ENCODE peak calls at places on chromosome 19, in six cellular contexts. T is stomach, O is thyroid gland, B is transverse colon, S is NB4, X is spleen. Z is an unnamed sample.

GRCh38 chr19:47723573-47723923 is 10.3 kb downstream of the EHD2 start:
- DNase-seq in T (peak), O (peak), B (peak), S (peak), X (no peak), Z (no peak)

GRCh38 chr19:13774217-13775191 is at the start of gene C19orf53:
- DNase-seq in T (peak), O (peak), B (peak), S (peak), X (peak), Z (peak)

GRCh38 chr19:14519860-14520407 is 1.7 kb upstream of the DNAJB1 start:
- DNase-seq in T (peak), O (no peak), B (no peak), S (peak), X (no peak), Z (peak)

GRCh38 chr19:22503524-22503923 is 81.4 kb upstream of the ZNF98 start:
- DNase-seq in T (no peak), O (no peak), B (no peak), S (no peak), X (peak), Z (no peak)

GRCh38 chr19:3350014-3350663 is 16.2 kb upstream of the NFIC start:
- DNase-seq in T (peak), O (peak), B (peak), S (no peak), X (no peak), Z (no peak)

GRCh38 chr19:50678323-50678722 is 29.1 kb downstream of the C19orf81 start:
- DNase-seq in T (no peak), O (no peak), B (no peak), S (no peak), X (no peak), Z (no peak)

GRCh38 chr19:38204728-38205127 is 19.3 kb downstream of the DPF1 start:
- DNase-seq in T (no peak), O (no peak), B (no peak), S (no peak), X (no peak), Z (no peak)

GRCh38 chr19:12965017-12965811 is 4.2 kb upstream of the DAND5 start:
- DNase-seq in T (peak), O (peak), B (peak), S (peak), X (peak), Z (peak)

GRCh38 chr19:33418871-33419762 is 45.6 kb downstream of the CEBPG start:
- DNase-seq in T (no peak), O (no peak), B (no peak), S (no peak), X (no peak), Z (no peak)

GRCh38 chr19:50670102-50670380 is 20.8 kb downstream of the C19orf81 start:
- DNase-seq in T (no peak), O (no peak), B (no peak), S (no peak), X (no peak), Z (no peak)

GRCh38 chr19:33201473-33201872 is 7.3 kb downstream of the LRP3 start:
- DNase-seq in T (no peak), O (no peak), B (no peak), S (no peak), X (no peak), Z (no peak)

GRCh38 chr19:23822735-23823134 is 64.0 kb upstream of the ZNF681 start:
- DNase-seq in T (peak), O (no peak), B (no peak), S (no peak), X (no peak), Z (no peak)

GRCh38 chr19:16025108-16026101 is 50.9 kb upstream of the TPM4 start:
- DNase-seq in T (peak), O (no peak), B (peak), S (peak), X (peak), Z (peak)

GRCh38 chr19:39923862-39924261 is 10.6 kb downstream of the FCGBP start:
- DNase-seq in T (no peak), O (no peak), B (no peak), S (no peak), X (no peak), Z (no peak)

GRCh38 chr19:3375221-3376088 is 9.1 kb downstream of the NFIC start:
- DNase-seq in T (peak), O (peak), B (peak), S (no peak), X (peak), Z (peak)

GRCh38 chr19:37979547-37980082 is 72.6 kb downstream of the SIPA1L3 start:
- DNase-seq in T (peak), O (peak), B (peak), S (no peak), X (peak), Z (no peak)

GRCh38 chr19:14632286-14632685 is 42.4 kb downstream of the ADGRE3 start:
- DNase-seq in T (no peak), O (no peak), B (no peak), S (peak), X (no peak), Z (no peak)

GRCh38 chr19:8370176-8371010 is 6.4 kb downstream of the ANGPTL4 start:
- DNase-seq in T (no peak), O (no peak), B (no peak), S (no peak), X (peak), Z (no peak)

GRCh38 chr19:2327773-2328400 is 499 bp downstream of the LSM7 start:
- DNase-seq in T (peak), O (peak), B (peak), S (peak), X (peak), Z (no peak)

GRCh38 chr19:1532003-1532402 is 8.1 kb downstream of the PLK5 start:
- DNase-seq in T (no peak), O (no peak), B (no peak), S (no peak), X (no peak), Z (no peak)

GRCh38 chr19:4115050-4115817 is 8.7 kb downstream of the MAP2K2 start:
- DNase-seq in T (peak), O (no peak), B (peak), S (peak), X (peak), Z (no peak)

GRCh38 chr19:47687906-47688305 is 25.3 kb upstream of the EHD2 start:
- DNase-seq in T (no peak), O (no peak), B (no peak), S (no peak), X (no peak), Z (no peak)

GRCh38 chr19:40990972-40991381 is at the start of gene CYP2B6:
- DNase-seq in T (no peak), O (no peak), B (peak), S (no peak), X (no peak), Z (peak)

GRCh38 chr19:55536951-55537740 is at the start of gene SBK2:
- DNase-seq in T (no peak), O (no peak), B (no peak), S (peak), X (no peak), Z (no peak)

GRCh38 chr19:1690570-1691307 is 38.3 kb upstream of the TCF3 start:
- DNase-seq in T (peak), O (peak), B (peak), S (peak), X (no peak), Z (no peak)

GRCh38 chr19:57587529-57587928 is 3.6 kb downstream of the ZIK1 start:
- DNase-seq in T (no peak), O (no peak), B (no peak), S (no peak), X (no peak), Z (no peak)

GRCh38 chr19:1251503-1252220 is 3.3 kb downstream of the MIDN start:
- DNase-seq in T (no peak), O (peak), B (peak), S (no peak), X (peak), Z (no peak)

GRCh38 chr19:47032171-47032811 is 12.7 kb downstream of the NPAS1 start:
- DNase-seq in T (peak), O (peak), B (peak), S (peak), X (peak), Z (peak)

GRCh38 chr19:38666662-38667448 is 19.4 kb downstream of the ACTN4 start:
- DNase-seq in T (no peak), O (no peak), B (peak), S (peak), X (peak), Z (no peak)

GRCh38 chr19:1161716-1162115 is 12.4 kb downstream of the SBNO2 start:
- DNase-seq in T (peak), O (peak), B (peak), S (peak), X (no peak), Z (peak)

GRCh38 chr19:14081797-14082674 is 3.5 kb downstream of the C19orf67 start:
- DNase-seq in T (peak), O (peak), B (peak), S (no peak), X (no peak), Z (no peak)

GRCh38 chr19:50461066-50461875 is 15.0 kb upstream of the EMC10 start:
- DNase-seq in T (peak), O (peak), B (peak), S (peak), X (peak), Z (peak)

GRCh38 chr19:2015611-2015950 is at the start of gene BTBD2:
- DNase-seq in T (peak), O (peak), B (peak), S (peak), X (no peak), Z (no peak)

GRCh38 chr19:1789282-1790020 is 22.6 kb downstream of the ATP8B3 start:
- DNase-seq in T (no peak), O (no peak), B (no peak), S (no peak), X (no peak), Z (no peak)

GRCh38 chr19:2016041-2016807 is 710 bp upstream of the BTBD2 start:
- DNase-seq in T (peak), O (peak), B (peak), S (peak), X (no peak), Z (peak)

GRCh38 chr19:32691291-32691951 is at the start of gene NUDT19:
- DNase-seq in T (peak), O (peak), B (peak), S (peak), X (peak), Z (peak)

GRCh38 chr19:4326837-4327251 is 11.8 kb downstream of the STAP2 start:
- DNase-seq in T (no peak), O (no peak), B (no peak), S (peak), X (peak), Z (no peak)

GRCh38 chr19:49393871-49394270 is 5.8 kb downstream of the KASH5 start:
- DNase-seq in T (no peak), O (no peak), B (no peak), S (no peak), X (no peak), Z (no peak)
- TF ChIP-seq POLR2A in T (no peak), O (no peak), B (no peak), S (no peak), X (no peak), Z (no peak)

DNA sequence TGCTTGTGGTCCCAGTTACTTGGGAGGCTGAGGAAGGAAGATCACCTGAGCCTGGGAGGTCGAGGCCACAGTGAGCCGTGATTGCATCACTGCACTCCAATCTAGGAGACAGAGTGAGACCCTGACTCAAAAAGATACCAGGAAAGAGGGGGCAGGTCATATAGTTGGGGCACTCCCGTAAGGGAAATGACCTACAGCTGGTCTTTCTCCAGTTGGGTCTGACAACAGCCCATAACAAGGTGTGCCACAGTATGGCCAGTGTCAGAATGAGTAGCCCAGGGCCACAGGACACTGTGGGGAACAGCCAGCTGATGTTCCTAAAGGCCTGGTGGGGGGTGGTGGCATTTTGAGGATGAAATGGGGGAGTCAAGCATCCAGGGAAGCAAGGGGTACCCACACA is 10.8 kb downstream of the DNMT1 start:
- DNase-seq in T (no peak), O (no peak), B (no peak), S (no peak), X (no peak), Z (no peak)
- TF ChIP-seq POLR2A in T (no peak), O (no peak), B (no peak), S (no peak), X (no peak), Z (no peak)

GRCh38 chr19:17616961-17617806 is 61.7 kb downstream of the COLGALT1 start:
- DNase-seq in T (no peak), O (no peak), B (no peak), S (peak), X (no peak), Z (peak)

GRCh38 chr19:17615889-17616685 is 60.6 kb downstream of the COLGALT1 start:
- DNase-seq in T (no peak), O (no peak), B (no peak), S (no peak), X (no peak), Z (no peak)

GRCh38 chr19:17617807-17618192 is 62.4 kb downstream of the COLGALT1 start:
- DNase-seq in T (no peak), O (no peak), B (no peak), S (no peak), X (no peak), Z (no peak)

GRCh38 chr19:17618281-17618903 is 62.9 kb downstream of the COLGALT1 start:
- DNase-seq in T (no peak), O (no peak), B (no peak), S (no peak), X (peak), Z (peak)

GRCh38 chr19:17616686-17616960 is 61.2 kb downstream of the COLGALT1 start:
- DNase-seq in T (no peak), O (no peak), B (no peak), S (no peak), X (no peak), Z (no peak)
- TF ChIP-seq POLR2A in T (no peak), O (no peak), B (no peak), S (no peak), X (no peak), Z (no peak)

DNA sequence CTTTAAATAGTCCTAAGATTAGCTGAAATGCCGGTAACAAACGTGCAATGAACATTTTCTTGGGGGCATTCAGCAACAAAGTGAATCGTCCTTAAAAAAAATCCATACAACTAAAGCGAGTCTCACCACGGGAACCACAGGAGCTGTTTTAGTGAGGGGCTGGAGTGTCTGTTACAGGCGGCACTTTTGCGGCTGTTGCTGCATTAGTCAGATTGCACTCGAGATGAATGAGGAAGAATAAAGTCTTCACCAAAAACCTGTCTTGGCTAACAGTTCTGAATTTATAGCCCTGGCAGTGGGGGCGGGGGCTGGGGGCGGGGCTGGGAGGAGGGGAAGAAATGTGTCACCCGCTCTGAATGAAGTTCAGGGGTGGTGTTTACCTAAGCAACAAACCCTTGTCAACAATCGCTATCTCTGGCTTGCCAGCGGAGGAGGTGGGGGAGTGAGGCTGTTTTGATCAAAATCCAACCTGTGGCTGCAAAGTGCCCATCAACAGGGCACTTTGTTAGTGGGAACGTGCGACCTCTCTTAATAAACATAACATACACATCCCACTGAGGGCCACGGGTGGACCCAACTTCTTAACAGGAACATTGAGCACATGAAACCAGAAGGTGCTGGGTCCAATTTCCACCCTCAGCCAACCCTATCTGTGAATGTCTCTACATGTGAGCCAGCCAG is 44.5 kb downstream of the RFX2 start:
- DNase-seq in T (no peak), O (no peak), B (peak), S (peak), X (no peak), Z (peak)
- TF ChIP-seq POLR2A in T (no peak), O (no peak), B (no peak), S (no peak), X (no peak), Z (no peak)

GRCh38 chr19:45256836-45257235 is 5.8 kb downstream of the MARK4 start:
- DNase-seq in T (no peak), O (no peak), B (no peak), S (no peak), X (no peak), Z (no peak)

GRCh38 chr19:45263013-45263412 is 11.9 kb downstream of the MARK4 start:
- DNase-seq in T (no peak), O (no peak), B (no peak), S (no peak), X (no peak), Z (no peak)

GRCh38 chr19:45262570-45262969 is 11.5 kb downstream of the MARK4 start:
- DNase-seq in T (no peak), O (no peak), B (no peak), S (no peak), X (no peak), Z (no peak)

GRCh38 chr19:45255611-45256157 is 4.6 kb downstream of the MARK4 start:
- DNase-seq in T (no peak), O (no peak), B (no peak), S (no peak), X (no peak), Z (no peak)

GRCh38 chr19:45258862-45259261 is 7.8 kb downstream of the MARK4 start:
- DNase-seq in T (no peak), O (no peak), B (no peak), S (no peak), X (no peak), Z (no peak)
- TF ChIP-seq POLR2A in T (no peak), O (no peak), B (no peak), S (no peak), X (no peak), Z (no peak)

GRCh38 chr19:19513671-19514070 is 1.7 kb downstream of the TSSK6 start:
- DNase-seq in T (no peak), O (no peak), B (no peak), S (no peak), X (no peak), Z (no peak)

GRCh38 chr19:19514881-19515763 is at the start of gene TSSK6:
- DNase-seq in T (no peak), O (no peak), B (no peak), S (no peak), X (peak), Z (no peak)

GRCh38 chr19:19517235-19517619 is 1.2 kb downstream of the NDUFA13 start:
- DNase-seq in T (no peak), O (no peak), B (no peak), S (no peak), X (no peak), Z (no peak)

GRCh38 chr19:19514215-19514633 is 1.1 kb downstream of the TSSK6 start:
- DNase-seq in T (no peak), O (peak), B (peak), S (no peak), X (peak), Z (peak)

DNA sequence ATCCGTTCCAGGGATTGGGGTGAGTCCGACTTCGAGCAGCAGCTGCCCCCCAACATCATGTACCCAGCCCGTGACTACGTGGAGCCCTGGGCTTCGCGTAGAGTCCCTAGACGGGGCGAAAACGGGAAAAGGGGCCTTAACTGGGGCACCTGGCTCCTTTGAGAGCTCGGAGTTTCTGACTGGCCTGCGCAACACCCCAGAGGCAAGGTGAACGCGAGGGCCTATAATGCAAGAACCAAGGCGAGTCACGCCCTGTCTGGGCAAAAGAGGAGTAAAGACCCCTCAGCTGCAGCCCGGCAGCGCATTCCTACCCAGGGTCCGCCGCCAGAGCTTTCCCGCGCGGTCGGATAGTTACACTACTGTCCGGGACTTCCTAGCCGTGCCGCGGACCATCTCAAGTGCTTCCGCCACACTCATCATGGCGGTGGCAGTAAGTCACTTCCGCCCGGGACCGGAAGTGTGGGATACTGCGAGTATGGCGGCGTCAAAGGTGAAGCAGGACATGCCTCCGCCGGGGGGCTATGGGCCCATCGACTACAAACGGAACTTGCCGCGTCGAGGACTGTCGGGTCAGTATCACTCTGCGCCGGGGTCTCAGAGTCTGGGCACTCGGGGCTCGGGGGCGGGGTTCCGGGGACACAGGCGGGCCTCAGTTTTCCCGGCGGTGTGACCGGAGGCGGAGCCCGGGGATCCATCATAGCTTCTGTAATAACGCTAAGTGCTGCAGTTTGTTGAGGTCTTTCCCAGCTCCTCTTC is at the start of gene NDUFA13:
- DNase-seq in T (peak), O (peak), B (peak), S (peak), X (peak), Z (peak)
- TF ChIP-seq POLR2A in T (no peak), O (no peak), B (peak), S (peak), X (peak), Z (peak)

Z was measured in right lobe of liver.